ENCODE peak calls at places on chromosome 4, in four cellular contexts. N is GM12878, B is WTC11, L is K562. H is an unnamed sample.

GRCh38 chr4:54844911-54845310 is 187.2 kb downstream of the KIT start:
- DNase-seq in L (no peak), B (no peak), N (no peak), H (no peak)

GRCh38 chr4:6189511-6189910 is 10.8 kb downstream of the JAKMIP1 start:
- DNase-seq in B (no peak), L (no peak), N (no peak), H (no peak)

GRCh38 chr4:118265312-118266144 is 87.3 kb downstream of the PRSS12 start:
- DNase-seq in B (peak), N (no peak), L (no peak), H (peak)

GRCh38 chr4:158295053-158295452 is 84.8 kb downstream of the TMEM144 start:
- DNase-seq in L (no peak), N (no peak), B (no peak), H (peak)

GRCh38 chr4:145786261-145786660 is 106.3 kb downstream of the C4orf51 start:
- DNase-seq in L (no peak), N (no peak), B (no peak), H (no peak)

GRCh38 chr4:10106421-10107039 is 10.1 kb downstream of the WDR1 start:
- DNase-seq in L (peak), N (no peak), B (no peak), H (no peak)

GRCh38 chr4:96472103-96472867 is 632.4 kb downstream of the PDHA2 start:
- DNase-seq in L (peak), B (no peak), N (no peak), H (no peak)

GRCh38 chr4:129240816-129241215 is 144.9 kb downstream of the C4orf33 start:
- DNase-seq in L (no peak), B (no peak), N (no peak), H (no peak)

GRCh38 chr4:158268553-158268952 is 58.3 kb downstream of the TMEM144 start:
- DNase-seq in N (no peak), L (no peak), B (no peak), H (no peak)

GRCh38 chr4:77676842-77677241 is 71.2 kb downstream of the CXCL13 start:
- DNase-seq in L (no peak), B (no peak), N (no peak), H (no peak)

GRCh38 chr4:88919056-88919455 is 137.9 kb downstream of the FAM13A start:
- DNase-seq in B (no peak), N (no peak), L (no peak), H (no peak)

GRCh38 chr4:66123195-66123594 is 452.9 kb upstream of the EPHA5 start:
- DNase-seq in N (no peak), B (no peak), L (no peak), H (no peak)
- TF ChIP-seq CREM in N (no peak), B (no peak), L (no peak), H (no peak)

DNA sequence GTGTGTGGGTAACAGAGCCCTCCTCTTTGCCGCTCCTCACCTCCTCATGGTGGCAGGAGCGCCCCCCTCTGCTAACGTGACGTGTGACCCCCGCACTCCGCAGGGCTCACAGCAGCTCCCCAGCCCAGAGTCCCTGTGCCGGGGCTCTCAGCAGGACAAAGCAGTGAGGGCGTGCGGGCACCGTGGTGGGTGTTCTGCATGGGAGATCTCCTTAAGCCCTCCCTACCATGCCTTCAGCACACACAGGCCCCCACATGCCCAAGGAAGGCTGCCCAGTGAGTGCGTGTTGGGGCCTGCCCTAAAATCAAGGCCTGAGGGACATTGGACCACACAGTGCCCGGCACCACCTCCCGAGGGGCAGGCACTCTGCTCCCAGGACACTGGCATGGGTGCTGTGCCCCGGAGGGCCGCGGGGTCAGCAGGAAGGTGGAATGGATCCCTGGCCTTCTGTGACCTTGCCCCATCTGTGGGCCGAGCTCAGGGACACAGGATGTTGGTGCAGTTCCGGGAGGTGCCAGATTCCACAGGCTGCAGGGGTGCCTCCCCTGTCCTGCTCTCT is 10.1 kb downstream of the PSAPL1 start:
- DNase-seq in B (peak), L (no peak), N (no peak), H (no peak)
- TF ChIP-seq CREM in B (no peak), L (no peak), N (no peak), H (no peak)

GRCh38 chr4:101678180-101678579 is 112.3 kb upstream of the BANK1 start:
- DNase-seq in B (no peak), N (no peak), L (no peak), H (no peak)
- TF ChIP-seq CREM in B (no peak), N (no peak), L (no peak), H (no peak)

GRCh38 chr4:152935138-152935537 is 985 bp upstream of the FHDC1 start:
- DNase-seq in L (peak), B (peak), N (no peak), H (no peak)

GRCh38 chr4:152937280-152937534 is 1.1 kb downstream of the FHDC1 start:
- DNase-seq in B (no peak), L (no peak), N (no peak), H (no peak)

GRCh38 chr4:152936446-152937279 is 540 bp downstream of the FHDC1 start:
- DNase-seq in L (peak), B (peak), N (no peak), H (no peak)

GRCh38 chr4:152937535-152938236 is 1.6 kb downstream of the FHDC1 start:
- DNase-seq in L (peak), N (no peak), B (peak), H (no peak)

GRCh38 chr4:152935661-152936445 is at the start of gene FHDC1:
- DNase-seq in L (peak), B (peak), N (no peak), H (no peak)
- TF ChIP-seq CREM in L (no peak), B (no peak), N (no peak), H (no peak)

DNA sequence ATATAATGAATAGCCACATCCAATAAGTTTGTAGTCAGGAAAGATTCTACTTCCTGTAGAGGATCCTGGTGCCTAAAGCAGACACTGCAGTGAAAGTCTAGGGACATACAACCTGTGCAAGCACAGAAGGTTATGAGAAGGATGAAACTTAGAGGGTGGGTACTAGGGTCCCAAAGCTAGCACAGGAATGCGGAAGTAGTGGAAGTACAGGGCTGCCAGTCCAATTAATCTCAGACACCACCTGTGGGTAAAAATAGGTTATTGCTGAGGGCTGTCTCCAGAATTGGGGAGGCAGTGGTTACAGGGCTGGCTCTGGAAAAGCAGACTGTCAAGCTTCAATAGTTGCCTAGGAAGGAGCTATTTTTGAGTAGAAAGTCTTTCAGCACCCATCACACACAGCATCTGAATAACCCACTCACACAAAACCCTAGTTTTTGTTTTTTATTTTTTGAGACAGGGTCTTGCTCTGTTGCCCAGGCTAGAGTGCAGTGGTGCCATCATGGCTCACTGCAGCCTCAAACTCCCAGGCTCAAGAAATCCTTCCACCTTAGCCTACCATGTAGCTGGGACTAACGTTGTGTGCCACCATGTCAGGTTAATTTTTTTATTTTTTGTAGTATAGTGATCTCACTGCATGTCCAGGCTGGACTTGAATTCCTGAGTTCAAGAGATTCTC is 50.8 kb upstream of the ELF2 start:
- DNase-seq in L (peak), B (no peak), N (no peak), H (peak)
- TF ChIP-seq CREM in L (no peak), B (no peak), N (no peak), H (no peak)

GRCh38 chr4:17468638-17469221 is 43.2 kb downstream of the QDPR start:
- DNase-seq in L (peak), N (no peak), B (peak), H (peak)
- TF ChIP-seq CREM in L (no peak), N (no peak), B (no peak), H (no peak)

DNA sequence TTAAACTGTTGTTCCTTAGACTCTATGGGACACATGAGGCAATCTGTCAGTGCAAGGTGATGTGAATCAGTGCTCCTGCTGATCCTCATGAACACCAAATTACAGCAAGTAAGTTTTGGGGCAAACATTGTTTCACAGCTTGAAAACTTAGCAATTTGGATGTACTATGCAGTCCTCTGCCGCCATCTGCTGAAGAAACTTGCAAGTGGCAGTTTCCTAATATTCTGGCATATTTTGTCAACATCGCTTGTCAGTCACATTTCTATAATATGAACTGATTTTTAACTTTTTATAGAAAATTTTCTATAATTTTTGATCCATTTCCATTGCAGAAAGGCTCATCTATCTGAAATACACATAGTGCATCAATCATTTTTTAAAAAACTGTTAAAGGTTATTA is 56.3 kb downstream of the ZAR1 start:
- DNase-seq in B (peak), N (peak), L (peak), H (peak)
- TF ChIP-seq CREM in B (no peak), N (no peak), L (no peak), H (no peak)

GRCh38 chr4:131603705-131604104 is 1545.4 kb upstream of the PCDH10 start:
- DNase-seq in L (no peak), B (no peak), N (no peak), H (no peak)

GRCh38 chr4:131613086-131613823 is 1535.8 kb upstream of the PCDH10 start:
- DNase-seq in N (no peak), B (no peak), L (no peak), H (no peak)

GRCh38 chr4:131613824-131614216 is 1535.3 kb upstream of the PCDH10 start:
- DNase-seq in B (no peak), N (peak), L (no peak), H (no peak)

DNA sequence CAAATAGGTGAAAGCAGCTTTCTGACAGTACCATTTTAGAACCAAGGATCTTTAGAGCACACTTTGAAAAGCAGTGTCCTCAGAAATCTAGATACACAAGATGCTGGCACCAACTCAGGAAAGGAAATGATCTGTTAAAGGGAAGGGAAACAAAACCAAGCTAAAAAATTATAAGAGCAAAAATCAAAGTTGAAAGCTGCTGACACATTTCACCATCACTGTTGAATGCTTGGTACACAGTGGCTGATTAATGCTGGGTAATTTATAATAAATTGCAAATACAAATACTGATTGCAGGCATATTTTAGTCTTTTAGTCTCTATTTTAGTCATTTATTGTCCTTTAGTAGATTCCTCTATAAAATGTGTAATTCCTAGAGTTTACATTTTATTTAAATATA is 1540.1 kb upstream of the PCDH10 start:
- DNase-seq in B (no peak), N (no peak), L (no peak), H (no peak)
- TF ChIP-seq CREM in B (no peak), N (no peak), L (no peak), H (no peak)